ENCODE peak calls at places on chromosomes 11 and 22, in five cellular contexts. J is AG09309, K is stomach, P is A549, I is bronchial epithelial cell. D is an unnamed sample.

GRCh38 chr22:19974935-19975706 is 33.5 kb upstream of the TXNRD2 start:
- DNase-seq in J (no peak), K (no peak), P (no peak), I (peak), D (peak)

GRCh38 chr22:43273902-43274484 is 69.2 kb downstream of the SCUBE1 start:
- DNase-seq in J (no peak), K (peak), P (peak), I (peak), D (peak)

GRCh38 chr11:109309153-109309552 is 112.8 kb upstream of the C11orf87 start:
- DNase-seq in J (no peak), K (no peak), P (no peak), I (no peak), D (peak)

GRCh38 chr11:22392561-22392960 is 54.4 kb downstream of the SLC17A6 start:
- DNase-seq in J (no peak), K (no peak), P (no peak), I (peak), D (no peak)

GRCh38 chr11:122198291-122198983 is 82.4 kb upstream of the BLID start:
- DNase-seq in J (no peak), K (no peak), P (no peak), I (no peak), D (no peak)

GRCh38 chr11:69229521-69229920 is 64.4 kb upstream of the MYEOV start:
- DNase-seq in J (no peak), K (peak), P (no peak), I (no peak), D (no peak)

GRCh38 chr11:132008872-132009271 is 638.5 kb downstream of the NTM start:
- DNase-seq in J (no peak), K (no peak), P (no peak), I (no peak), D (no peak)

GRCh38 chr11:63999349-64000025 is 13.2 kb downstream of the OTUB1 start:
- DNase-seq in J (no peak), K (peak), P (peak), I (peak), D (no peak)

GRCh38 chr11:118153976-118154375 is 1.4 kb upstream of the SCN4B start:
- DNase-seq in J (no peak), K (no peak), P (no peak), I (no peak), D (no peak)

GRCh38 chr11:41201156-41201555 is 258.3 kb downstream of the LRRC4C start:
- DNase-seq in J (no peak), K (peak), P (peak), I (peak), D (peak)

GRCh38 chr22:30435674-30436126 is 10.1 kb downstream of the MTFP1 start:
- DNase-seq in J (no peak), K (peak), P (no peak), I (no peak), D (no peak)

GRCh38 chr11:64687204-64687603 is 35.8 kb downstream of the NRXN2 start:
- DNase-seq in J (no peak), K (no peak), P (no peak), I (no peak), D (no peak)

GRCh38 chr11:45930031-45930794 is 7.8 kb downstream of the LARGE2 start:
- DNase-seq in J (no peak), K (peak), P (no peak), I (peak), D (no peak)

GRCh38 chr11:121112498-121113455 is 11.7 kb downstream of the TECTA start:
- DNase-seq in J (peak), K (peak), P (peak), I (peak), D (peak)

GRCh38 chr11:6941970-6942369 is 15.7 kb downstream of the ZNF215 start:
- DNase-seq in J (no peak), K (no peak), P (no peak), I (no peak), D (no peak)

GRCh38 chr11:117185739-117186430 is 7.3 kb downstream of the SIDT2 start:
- DNase-seq in J (no peak), K (peak), P (no peak), I (no peak), D (no peak)

GRCh38 chr22:44360686-44361381 is 48.1 kb upstream of the SHISAL1 start:
- DNase-seq in J (peak), K (peak), P (peak), I (peak), D (peak)

GRCh38 chr22:37098976-37099577 is 10.4 kb downstream of the TMPRSS6 start:
- DNase-seq in J (no peak), K (no peak), P (no peak), I (no peak), D (no peak)

GRCh38 chr22:37485006-37485713 is 1.0 kb downstream of the MFNG start:
- DNase-seq in J (no peak), K (no peak), P (no peak), I (no peak), D (no peak)

DNA sequence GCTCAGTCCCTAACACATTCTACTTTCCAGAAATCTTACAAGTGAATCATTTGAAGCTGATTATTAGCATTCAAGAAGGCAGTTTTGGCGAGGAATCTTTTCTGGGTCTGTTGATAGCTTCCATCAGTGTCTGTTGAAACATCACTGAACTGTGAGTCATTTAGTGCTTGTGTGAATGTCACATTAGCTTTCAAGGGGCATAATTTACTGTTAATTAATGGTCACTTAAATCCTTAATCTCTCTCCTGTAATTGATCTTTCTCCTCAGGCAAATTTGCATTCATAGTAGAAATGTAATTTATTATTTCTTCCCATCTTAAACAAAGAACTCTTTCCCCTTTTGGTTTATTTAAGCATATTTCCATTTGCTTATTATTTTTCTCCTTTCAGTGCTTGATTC is 2.6 kb downstream of the HTR3B start:
- DNase-seq in J (no peak), K (no peak), P (no peak), I (no peak), D (no peak)
- TF ChIP-seq CTCF in J (no peak), K (no peak), P (no peak), I (no peak), D (no peak)

DNA sequence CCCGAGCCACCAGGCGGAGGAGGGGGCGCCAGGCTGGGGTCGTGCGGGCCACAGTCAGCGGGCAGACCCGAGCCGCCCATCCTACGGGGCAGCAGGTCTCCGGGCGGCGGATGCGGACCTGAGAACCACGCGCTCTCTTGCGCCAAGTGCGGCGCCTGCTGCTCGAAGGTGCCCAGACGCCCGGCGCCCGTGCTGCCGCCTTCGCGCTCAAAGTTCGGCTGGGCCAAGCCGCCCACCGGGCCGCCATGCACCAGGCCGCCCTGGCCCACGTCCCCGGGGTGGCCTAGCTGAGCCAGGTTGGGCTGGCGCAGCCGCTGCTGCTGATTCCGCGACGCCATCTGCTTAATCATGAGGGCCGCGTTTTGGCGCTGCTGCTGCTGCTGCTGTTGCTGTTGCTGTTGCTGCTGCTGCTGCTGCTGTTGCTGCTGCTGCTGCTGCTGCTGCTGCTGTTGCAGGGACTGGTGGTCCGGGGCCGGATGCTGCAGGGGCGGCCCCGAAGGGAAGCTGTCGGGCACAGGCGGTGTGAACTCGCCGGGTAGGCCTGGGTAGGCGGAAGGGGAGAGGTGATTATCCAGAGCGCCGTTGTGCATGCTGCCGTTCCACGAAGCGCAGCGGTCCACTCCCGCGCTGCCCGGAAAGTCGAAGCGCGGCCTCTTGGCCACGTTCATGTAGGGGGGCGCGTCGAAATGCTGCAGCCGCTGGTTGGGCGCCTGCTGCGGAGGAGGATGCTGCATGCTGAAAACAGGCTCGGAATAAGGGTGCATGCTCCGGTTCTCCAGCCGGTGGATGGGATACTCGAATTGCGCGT is 2.8 kb downstream of the MN1 start:
- DNase-seq in J (no peak), K (no peak), P (no peak), I (no peak), D (no peak)
- TF ChIP-seq CTCF in J (no peak), K (no peak), P (no peak), I (no peak), D (no peak)

DNA sequence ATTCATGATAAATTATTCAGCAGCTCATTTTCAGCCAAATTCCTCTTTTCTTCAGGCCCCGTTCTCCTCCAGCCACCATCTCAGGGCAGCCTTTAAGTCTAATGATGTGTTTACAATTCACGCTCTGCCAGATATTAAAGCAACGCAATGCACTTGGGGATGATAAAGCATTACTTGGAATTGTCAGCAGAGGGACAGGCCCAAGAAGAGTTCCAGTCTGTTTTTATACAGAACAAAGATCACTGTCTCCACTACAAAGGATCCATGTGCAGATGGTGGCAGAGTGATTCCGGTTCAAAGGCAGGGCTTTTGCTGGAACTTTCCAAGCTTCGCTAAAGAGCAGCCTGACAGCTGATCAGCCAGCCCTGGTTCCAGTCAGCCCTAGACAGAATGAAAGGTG is 13.7 kb upstream of the GALNT18 start:
- DNase-seq in J (no peak), K (no peak), P (no peak), I (no peak), D (no peak)
- TF ChIP-seq CTCF in J (no peak), K (no peak), P (no peak), I (no peak), D (no peak)

DNA sequence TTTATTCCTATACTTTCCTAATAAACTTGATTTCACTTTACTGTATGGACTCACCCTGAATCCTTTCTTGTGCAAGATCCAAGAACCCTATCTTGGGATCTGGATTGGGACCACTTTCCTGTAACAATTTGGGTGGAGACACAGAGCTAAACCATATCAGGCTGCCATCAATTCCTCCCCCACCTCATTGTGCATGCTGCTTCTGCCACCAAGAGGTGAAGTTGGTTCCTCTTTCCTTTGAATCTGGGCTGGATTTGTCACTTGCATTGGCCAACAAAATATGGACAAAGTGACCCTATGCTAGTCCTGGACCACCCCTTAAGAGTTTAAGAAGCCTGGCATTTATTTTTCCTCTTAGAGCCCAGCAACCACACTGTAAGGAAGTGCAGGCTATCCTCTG is 39.4 kb upstream of the CEP295 start:
- DNase-seq in J (no peak), K (no peak), P (peak), I (no peak), D (peak)
- TF ChIP-seq CTCF in J (peak), K (no peak), P (peak), I (no peak), D (no peak)

DNA sequence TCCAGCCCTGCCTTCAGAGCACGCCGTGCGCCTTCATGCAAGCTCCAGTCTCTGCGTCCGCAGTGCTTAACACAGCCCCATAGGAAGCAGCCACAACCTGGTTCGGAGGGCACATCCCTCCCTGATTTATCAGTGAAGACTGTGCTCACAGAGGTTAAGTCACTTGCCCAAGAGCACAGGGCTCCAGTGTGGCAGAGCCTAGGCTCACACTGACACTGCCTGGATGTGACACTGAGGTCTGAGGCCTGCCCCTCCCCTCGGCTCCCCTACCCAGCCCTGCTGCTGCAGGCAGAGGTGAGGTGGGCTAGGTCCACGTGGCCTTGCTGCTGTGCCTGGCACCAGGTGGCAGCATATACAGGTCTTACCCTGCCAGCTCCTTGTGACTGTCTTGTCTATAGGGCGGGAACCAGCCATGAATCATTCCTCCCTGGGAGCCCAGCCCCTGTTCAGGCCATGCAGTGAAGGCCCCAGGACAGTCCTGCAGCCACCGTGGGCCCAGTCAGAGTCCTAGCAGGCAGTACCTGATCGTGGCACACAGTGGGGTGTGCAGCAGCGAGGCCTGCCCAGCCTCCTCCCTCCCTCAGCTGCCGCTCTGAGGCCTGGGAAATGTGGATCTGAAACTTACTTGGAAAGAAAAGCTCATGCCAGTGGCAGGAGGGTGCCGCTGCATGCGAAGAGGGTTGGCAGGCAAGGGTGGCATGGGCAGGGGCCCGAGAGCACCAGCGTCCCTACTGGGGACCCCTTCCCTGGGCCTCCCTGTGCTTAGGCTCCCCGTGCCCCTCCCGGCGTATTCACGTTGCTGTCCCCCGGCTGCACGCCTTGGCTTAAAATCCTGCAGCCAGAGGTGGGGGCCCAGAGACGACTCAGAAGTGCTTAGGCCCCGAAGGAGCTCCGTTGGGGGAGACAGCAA is 1.2 kb upstream of the CERK start:
- DNase-seq in J (no peak), K (peak), P (peak), I (peak), D (no peak)
- TF ChIP-seq CTCF in J (peak), K (no peak), P (peak), I (peak), D (no peak)

GRCh38 chr11:61626580-61627380 is 45.9 kb upstream of the SYT7 start:
- DNase-seq in J (no peak), K (peak), P (no peak), I (peak), D (no peak)
- TF ChIP-seq CTCF in J (no peak), K (no peak), P (no peak), I (peak), D (no peak)

D was measured in MCF 10A.